ENCODE peak calls at places on chromosomes 6 and 20, in four cellular contexts. O, W, V and B are unnamed samples.

GRCh38 chr20:19012671-19013070 is 199.1 kb downstream of the SCP2D1 start:
- DNase-seq in V (no peak), O (no peak), W (no peak), B (no peak)

GRCh38 chr6:99002826-99003225 is 55.1 kb upstream of the FBXL4 start:
- DNase-seq in W (no peak), V (no peak), O (no peak), B (no peak)

GRCh38 chr6:79307321-79308036 is 73.0 kb upstream of the HMGN3 start:
- DNase-seq in W (no peak), O (no peak), V (no peak), B (no peak)

GRCh38 chr20:6122873-6123649 is at the start of gene FERMT1:
- DNase-seq in O (peak), W (no peak), V (no peak), B (peak)

GRCh38 chr6:47034421-47034820 is 7.7 kb downstream of the ADGRF1 start:
- DNase-seq in W (no peak), V (no peak), O (no peak), B (no peak)

GRCh38 chr20:3072530-3073250 is 1.3 kb downstream of the OXT start:
- DNase-seq in V (no peak), O (no peak), W (no peak), B (no peak)

GRCh38 chr20:63120286-63121090 is 95.4 kb downstream of the YTHDF1 start:
- DNase-seq in O (no peak), W (no peak), V (no peak), B (no peak)

GRCh38 chr6:74568851-74569250 is 637.0 kb downstream of the COL12A1 start:
- DNase-seq in V (no peak), W (no peak), O (peak), B (no peak)